ENCODE peak calls at places on chromosomes 3 and 15, in nine cellular contexts. J is heart left ventricle, X is tibial nerve, O is PC-9, C is IMR-90, Q is fibroblast of lung, Y is brain microvascular endothelial cell, V is cardiac muscle cell, G is dorsolateral prefrontal cortex. P is an unnamed sample. For H3K27me3, the result is how much of the 10 kb centered on the place peaks cover.

GRCh38 chr3:160929595-160929994 is 173.6 kb downstream of the PPM1L start:
- DNase-seq in Q (no peak), X (no peak), O (no peak), J (peak), C (no peak), G (no peak), Y (peak), V (peak), P (no peak)

GRCh38 chr15:60651734-60652141 is 172.8 kb upstream of the ICE2 start:
- DNase-seq in Q (no peak), Y (no peak), V (peak), X (no peak), O (no peak), C (no peak), J (no peak), G (no peak), P (no peak)

GRCh38 chr3:12400795-12401194 is 83.5 kb upstream of the TSEN2 start:
- DNase-seq in X (no peak), Q (peak), Y (peak), J (no peak), G (no peak), C (peak), O (no peak), V (no peak), P (no peak)

GRCh38 chr3:155387571-155387970 is 94.1 kb upstream of the STRIT1 start:
- DNase-seq in Y (no peak), O (peak), G (no peak), J (no peak), X (no peak), Q (no peak), V (no peak), C (no peak), P (no peak)

GRCh38 chr3:197949191-197949766 is 711 bp upstream of the RPL35A start:
- DNase-seq in O (no peak), G (no peak), V (no peak), Q (no peak), J (no peak), X (no peak), C (no peak), Y (no peak), P (no peak)

GRCh38 chr15:64180235-64180824 is 17.5 kb upstream of the PPIB start:
- DNase-seq in Y (no peak), O (no peak), J (no peak), X (no peak), C (no peak), G (peak), Q (no peak), V (peak), P (no peak)

GRCh38 chr3:159892171-159892791 is 96.4 kb upstream of the IL12A start:
- DNase-seq in C (no peak), Y (no peak), O (no peak), G (no peak), J (peak), Q (no peak), V (no peak), X (no peak), P (no peak)

GRCh38 chr3:106337116-106337515 is 468.3 kb upstream of the CBLB start:
- DNase-seq in O (no peak), Q (no peak), V (no peak), G (no peak), X (no peak), C (peak), J (no peak), Y (no peak), P (no peak)

GRCh38 chr3:188367741-188368140 is 213.8 kb downstream of the LPP start:
- DNase-seq in X (no peak), Q (no peak), C (no peak), V (no peak), J (no peak), Y (no peak), G (no peak), O (no peak), P (no peak)

GRCh38 chr3:18045296-18045880 is 303.0 kb upstream of the TBC1D5 start:
- DNase-seq in Q (no peak), G (no peak), J (no peak), X (no peak), V (no peak), O (no peak), Y (no peak), C (no peak), P (no peak)

GRCh38 chr3:106826861-106827311 is 550.4 kb upstream of the CCDC54 start:
- DNase-seq in C (no peak), Q (no peak), Y (peak), O (no peak), V (no peak), X (no peak), G (no peak), J (no peak), P (no peak)

GRCh38 chr3:152745677-152746076 is 89.3 kb upstream of the P2RY1 start:
- DNase-seq in V (no peak), J (no peak), Y (no peak), Q (no peak), G (no peak), O (no peak), C (no peak), X (no peak), P (no peak)

GRCh38 chr15:73212424-73212823 is 156.3 kb downstream of the HCN4 start:
- DNase-seq in Y (no peak), J (no peak), C (peak), Q (peak), O (no peak), X (no peak), V (no peak), G (no peak), P (no peak)

GRCh38 chr15:80773122-80773551 is 6.0 kb upstream of the CEMIP start:
- DNase-seq in X (no peak), J (no peak), G (no peak), V (no peak), Q (no peak), C (peak), O (no peak), Y (peak), P (no peak)

GRCh38 chr3:69328103-69328755 is 57.7 kb downstream of the FRMD4B start:
- DNase-seq in Q (no peak), C (no peak), J (no peak), Y (no peak), V (no peak), G (no peak), O (no peak), X (no peak), P (no peak)

GRCh38 chr3:9948586-9948985 is 3.6 kb downstream of the PRRT3 start:
- DNase-seq in Q (no peak), J (no peak), C (no peak), G (no peak), V (no peak), Y (no peak), O (no peak), X (no peak), P (no peak)

GRCh38 chr3:145902166-145902565 is 258.8 kb downstream of the PLOD2 start:
- DNase-seq in Q (no peak), O (no peak), J (no peak), Y (peak), C (no peak), V (no peak), X (no peak), G (no peak), P (no peak)

GRCh38 chr15:56916825-56917477 is 1.5 kb upstream of the TCF12 start:
- DNase-seq in X (no peak), V (no peak), G (no peak), Q (no peak), C (no peak), Y (no peak), J (no peak), O (no peak), P (no peak)

GRCh38 chr3:123396171-123397049 is 52.5 kb downstream of the ADCY5 start:
- DNase-seq in V (no peak), X (no peak), C (no peak), O (no peak), Q (no peak), J (no peak), G (no peak), Y (no peak), P (no peak)

GRCh38 chr3:123401836-123402530 is 46.9 kb downstream of the ADCY5 start:
- DNase-seq in O (no peak), Q (no peak), Y (no peak), X (no peak), J (peak), V (no peak), C (no peak), G (no peak), P (no peak)

GRCh38 chr3:123397921-123398785 is 50.7 kb downstream of the ADCY5 start:
- DNase-seq in Q (no peak), J (no peak), O (no peak), G (no peak), C (no peak), Y (no peak), X (no peak), V (no peak), P (no peak)

GRCh38 chr3:123397050-123397590 is 51.8 kb downstream of the ADCY5 start:
- DNase-seq in O (no peak), C (no peak), Y (no peak), V (no peak), J (no peak), G (no peak), Q (no peak), X (no peak), P (no peak)

GRCh38 chr3:123400169-123400568 is 48.7 kb downstream of the ADCY5 start:
- DNase-seq in X (no peak), C (no peak), V (no peak), J (no peak), O (no peak), G (no peak), Y (no peak), Q (no peak), P (no peak)
- H3K27me3 ChIP-seq in X (under half), C (half or more), V (under half), J (under half), O (under half), G (under half), Y (under half), Q (under half), P (under half)

GRCh38 chr3:123015596-123015995 is 12.0 kb downstream of the SEMA5B start:
- DNase-seq in Q (no peak), V (no peak), X (no peak), C (no peak), Y (no peak), O (no peak), J (no peak), G (no peak), P (no peak)
- TF ChIP-seq CTCF in Q (no peak), V (no peak), X (no peak), C (no peak), Y (peak), O (peak), J (no peak), G (no peak), P (no peak)

GRCh38 chr3:115071122-115071521 is 76.0 kb downstream of the ZBTB20 start:
- DNase-seq in Y (no peak), C (no peak), Q (no peak), G (no peak), O (no peak), X (no peak), V (no peak), J (no peak), P (no peak)
- H3K4me3 ChIP-seq in Y (no peak), C (no peak), Q (no peak), G (no peak), O (no peak), X (no peak), V (no peak), J (no peak), P (no peak)

DNA sequence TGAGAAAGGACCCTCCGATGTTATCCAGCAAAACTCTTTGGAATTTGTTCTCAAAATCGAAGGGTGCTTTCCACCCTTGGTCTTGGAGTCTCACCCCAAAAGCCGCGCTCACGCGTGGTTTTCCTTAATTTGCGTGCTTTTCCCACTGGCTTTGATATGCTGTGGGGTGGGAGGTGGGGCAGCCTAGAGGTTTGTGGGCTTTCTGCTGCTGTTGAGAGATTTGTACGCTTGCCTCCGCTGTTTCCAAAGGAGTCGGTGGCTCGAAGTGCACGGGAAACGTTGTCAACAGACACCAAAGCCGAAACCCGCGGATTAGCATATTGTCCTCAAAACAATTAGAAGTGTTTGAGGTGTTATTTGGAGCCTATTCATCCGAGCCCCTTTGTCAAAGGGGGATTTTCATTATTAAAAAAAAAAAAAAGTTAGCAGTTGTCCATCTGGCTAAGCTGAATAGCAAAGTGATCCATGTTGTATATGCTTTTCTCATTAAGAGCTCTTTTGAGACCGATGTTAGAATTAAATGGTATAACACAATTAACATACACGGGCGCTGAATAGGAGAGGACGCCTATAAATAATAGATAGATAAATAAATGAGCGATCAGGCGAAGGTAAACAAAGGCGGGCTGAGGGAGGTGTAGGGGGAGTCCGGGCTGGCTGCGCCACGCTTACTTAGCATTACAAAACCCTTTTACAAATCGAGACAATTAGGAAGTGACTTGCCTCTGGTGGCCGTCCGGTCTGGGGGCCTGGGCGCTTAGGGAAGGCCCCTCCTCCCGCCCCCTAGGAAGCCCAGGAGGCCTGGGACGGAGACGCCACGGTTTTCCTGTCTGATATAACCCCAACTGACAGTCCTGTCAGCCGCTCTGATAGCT is 3.3 kb downstream of the SOX14 start:
- DNase-seq in Y (no peak), X (no peak), J (no peak), O (no peak), Q (no peak), G (no peak), C (no peak), V (no peak), P (no peak)
- H3K27me3 ChIP-seq in Y (half or more), X (under half), J (half or more), O (half or more), Q (half or more), G (half or more), C (half or more), V (half or more), P (under half)

GRCh38 chr3:42535981-42536784 is 33.7 kb downstream of the VIPR1 start:
- DNase-seq in J (no peak), V (peak), Q (no peak), O (no peak), C (no peak), X (no peak), G (no peak), Y (peak), P (no peak)
- TF ChIP-seq CTCF in J (peak), V (peak), Q (peak), O (peak), C (peak), X (no peak), G (peak), Y (peak), P (no peak)

GRCh38 chr3:171415070-171415469 is 45.1 kb downstream of the TNIK start:
- DNase-seq in Y (peak), C (peak), V (no peak), G (no peak), J (no peak), O (no peak), Q (peak), X (no peak), P (no peak)

GRCh38 chr3:171416061-171416460 is 44.1 kb downstream of the TNIK start:
- DNase-seq in G (no peak), V (no peak), O (no peak), Q (peak), Y (peak), X (no peak), C (peak), J (no peak), P (no peak)

GRCh38 chr3:171417813-171418212 is 42.4 kb downstream of the TNIK start:
- DNase-seq in C (peak), V (no peak), O (no peak), Q (peak), J (no peak), Y (peak), X (no peak), G (no peak), P (no peak)

GRCh38 chr3:171417137-171417536 is 43.1 kb downstream of the TNIK start:
- DNase-seq in O (no peak), Q (no peak), X (no peak), Y (no peak), G (no peak), J (no peak), C (peak), V (no peak), P (no peak)

GRCh38 chr3:171416666-171417065 is 43.5 kb downstream of the TNIK start:
- DNase-seq in J (no peak), C (no peak), V (no peak), G (no peak), Q (no peak), X (no peak), Y (no peak), O (no peak), P (no peak)
- H3K4me3 ChIP-seq in J (no peak), C (no peak), V (no peak), G (no peak), Q (no peak), X (no peak), Y (no peak), O (no peak), P (no peak)